ENCODE peak calls at places on chromosomes 7 and 10, in ten cellular contexts. T, O, C, N, G, L, I, K, P and V are unnamed samples.
A peak's percentile ranks its signal among the peaks of the same experiment; 100 is the strongest.

GRCh38 chr7:129859188-129859587 is 93.6 kb downstream of the UBE2H start:
- DNase-seq in C (no peak), K (no peak), T (no peak), L (peak; percentile 75), G (no peak), O (no peak), I (no peak), P (no peak), N (no peak), V (no peak)

GRCh38 chr10:68238371-68238770 is 6.5 kb upstream of the ATOH7 start:
- DNase-seq in P (no peak), G (no peak), N (no peak), K (no peak), C (no peak), O (no peak), T (no peak), I (no peak), L (no peak), V (no peak)

GRCh38 chr10:8061274-8062211 is 7.1 kb downstream of the GATA3 start:
- DNase-seq in L (no peak), O (no peak), K (no peak), C (no peak), I (no peak), T (no peak), N (no peak), G (no peak), P (peak; percentile 63), V (no peak)

GRCh38 chr10:16809074-16809718 is 8.0 kb downstream of the RSU1 start:
- DNase-seq in I (peak; percentile 55), P (peak; percentile 50), K (no peak), N (peak; percentile 10), G (peak; percentile 57), L (no peak), O (peak; percentile 84), C (no peak), T (no peak), V (no peak)

GRCh38 chr7:54946271-54946670 is 72.5 kb upstream of the EGFR start:
- DNase-seq in C (no peak), K (no peak), T (no peak), O (no peak), I (no peak), L (no peak), P (no peak), N (no peak), G (no peak), V (no peak)

GRCh38 chr7:44131173-44132009 is 8.0 kb upstream of the POLD2 start:
- DNase-seq in P (no peak), G (no peak), K (no peak), C (no peak), T (no peak), I (no peak), L (no peak), O (no peak), N (no peak), V (no peak)

GRCh38 chr7:74544706-74545469 is 91.2 kb downstream of the GTF2IRD1 start:
- DNase-seq in O (peak; percentile 62), C (peak; percentile 44), K (no peak), N (no peak), P (peak; percentile 12), G (peak; percentile 26), I (no peak), L (no peak), T (peak; percentile 49), V (no peak)

GRCh38 chr7:64558323-64558705 is 4.6 kb downstream of the ZNF680 start:
- DNase-seq in G (no peak), L (no peak), C (no peak), O (no peak), N (no peak), T (no peak), P (no peak), K (no peak), I (no peak), V (no peak)

GRCh38 chr10:7625836-7626235 is 40.9 kb downstream of the ITIH5 start:
- DNase-seq in I (no peak), O (no peak), N (no peak), K (no peak), P (no peak), G (no peak), T (no peak), C (no peak), L (no peak), V (no peak)

GRCh38 chr7:84637568-84638338 is 443.2 kb upstream of the SEMA3A start:
- DNase-seq in T (no peak), G (peak; percentile 74), K (no peak), C (peak; percentile 75), I (no peak), P (no peak), N (no peak), O (peak; percentile 97), L (no peak), V (no peak)

GRCh38 chr10:21505711-21506278 is 19.7 kb downstream of the SKIDA1 start:
- DNase-seq in C (no peak), P (no peak), K (no peak), T (no peak), G (no peak), N (no peak), O (no peak), I (no peak), L (no peak), V (peak; percentile 28)